ENCODE peak calls at places on chromosomes 3 and 15, in eight cellular contexts. P is Calu3; F is activated CD8-positive, alpha-beta memory T cell treated with anti-CD3 and anti-CD28 coated beads, Interleukin-2, amount 50 U/mL, for 48 hours; J is MV-4-11; G is RPMI8226; T is activated naive CD4-positive, alpha-beta T cell treated with anti-CD3 and anti-CD28 coated beads, Interleukin-2, amount 50 U/mL, for 16 hours; C is progenitor cell of endocrine pancreas; Z is pancreas. U is an unnamed sample.
A peak's percentile ranks its signal among the peaks of the same experiment; 100 is the strongest.

GRCh38 chr3:115062412-115062956 is 84.6 kb downstream of the ZBTB20 start:
- DNase-seq in Z (no peak), G (no peak), F (no peak), T (no peak), C (no peak), P (no peak), J (no peak), U (no peak)

GRCh38 chr3:33115024-33115768 is 1.4 kb downstream of the CRTAP start:
- DNase-seq in P (no peak), G (peak; percentile 48), J (peak; percentile 93), C (no peak), T (no peak), Z (peak; percentile 68), F (no peak), U (peak; percentile 51)

GRCh38 chr15:64845183-64845611 is 3.5 kb downstream of the PLEKHO2 start:
- DNase-seq in P (no peak), G (peak; percentile 54), C (no peak), T (no peak), F (no peak), Z (peak; percentile 41), J (peak; percentile 37), U (no peak)

GRCh38 chr3:123348471-123349200 is 100.3 kb downstream of the ADCY5 start:
- DNase-seq in Z (no peak), C (no peak), G (no peak), F (no peak), T (no peak), P (no peak), J (no peak), U (no peak)

GRCh38 chr3:72722930-72723726 is 125.1 kb downstream of the SHQ1 start:
- DNase-seq in Z (no peak), G (no peak), J (no peak), T (no peak), C (no peak), P (peak; percentile 50), F (no peak), U (peak; percentile 38)

GRCh38 chr15:43194775-43195174 is 9.6 kb downstream of the CCNDBP1 start:
- DNase-seq in J (no peak), Z (no peak), C (no peak), G (no peak), T (no peak), P (no peak), F (no peak), U (no peak)

GRCh38 chr3:182259579-182259978 is 533.7 kb upstream of the ATP11B start:
- DNase-seq in F (no peak), Z (no peak), P (peak; percentile 62), J (no peak), T (no peak), G (no peak), C (no peak), U (peak; percentile 29)

GRCh38 chr3:82196645-82197044 is 435.2 kb upstream of the GBE1 start:
- DNase-seq in F (no peak), J (no peak), G (peak; percentile 24), T (no peak), P (no peak), Z (no peak), C (no peak), U (no peak)

GRCh38 chr15:65576669-65577068 is 34.3 kb downstream of the INTS14 start:
- DNase-seq in T (no peak), J (no peak), C (no peak), G (no peak), F (no peak), P (no peak), Z (no peak), U (no peak)

GRCh38 chr3:179732661-179733348 is 80.0 kb downstream of the USP13 start:
- DNase-seq in Z (no peak), P (no peak), F (no peak), G (no peak), T (no peak), J (no peak), C (no peak), U (no peak)

GRCh38 chr3:53708001-53708621 is 138.1 kb downstream of the CHDH start:
- DNase-seq in F (no peak), T (no peak), G (peak; percentile 42), Z (peak; percentile 13), C (no peak), J (no peak), P (no peak), U (peak; percentile 25)

GRCh38 chr3:129182390-129183180 is 1.1 kb downstream of the CNBP start:
- DNase-seq in T (peak; percentile 39), P (no peak), J (peak; percentile 18), C (no peak), Z (no peak), G (peak; percentile 54), F (no peak), U (no peak)